ENCODE peak calls at places on chromosomes 7 and 10, in ten cellular contexts. B, F, W, I, Z, J, L, C, A and M are unnamed samples.

GRCh38 chr7:1193593-1194424 is 33.8 kb upstream of the ZFAND2A start:
- DNase-seq in W (peak), L (no peak), B (peak), Z (peak), A (peak), C (peak), F (peak), J (no peak), I (peak), M (no peak)

GRCh38 chr7:91242097-91242846 is 22.0 kb upstream of the FZD1 start:
- DNase-seq in C (no peak), J (no peak), Z (no peak), A (no peak), L (no peak), B (no peak), F (no peak), I (no peak), W (peak), M (no peak)

GRCh38 chr7:112084506-112084905 is 121.7 kb downstream of the DOCK4 start:
- DNase-seq in J (no peak), A (no peak), C (no peak), L (no peak), I (peak), Z (no peak), W (peak), B (peak), F (no peak), M (no peak)

GRCh38 chr7:29878081-29878688 is 71.9 kb downstream of the WIPF3 start:
- DNase-seq in Z (peak), F (no peak), L (peak), A (no peak), J (no peak), I (peak), W (peak), C (no peak), B (peak), M (no peak)

GRCh38 chr10:63388421-63389031 is 77.3 kb downstream of the JMJD1C start:
- DNase-seq in C (no peak), B (peak), L (no peak), W (peak), I (no peak), A (no peak), J (no peak), Z (no peak), F (no peak), M (no peak)

GRCh38 chr7:30116771-30117170 is 18.0 kb upstream of the MTURN start:
- DNase-seq in I (no peak), F (no peak), A (no peak), J (no peak), W (no peak), C (peak), L (no peak), Z (no peak), B (no peak), M (no peak)

GRCh38 chr10:101485207-101485606 is 102.8 kb downstream of the POLL start:
- DNase-seq in C (no peak), I (no peak), W (no peak), Z (no peak), J (no peak), L (no peak), A (no peak), B (no peak), F (no peak), M (no peak)

GRCh38 chr7:117208257-117208656 is 114.6 kb downstream of the WNT2 start:
- DNase-seq in I (no peak), B (no peak), Z (no peak), W (no peak), C (no peak), A (no peak), F (no peak), J (no peak), L (no peak), M (no peak)

GRCh38 chr10:23031318-23031717 is 64.1 kb upstream of the MSRB2 start:
- DNase-seq in C (no peak), W (no peak), F (no peak), A (peak), Z (no peak), I (no peak), L (no peak), J (no peak), B (no peak), M (no peak)

GRCh38 chr10:112564337-112564736 is 117.3 kb downstream of the VTI1A start:
- DNase-seq in F (no peak), A (no peak), W (no peak), L (no peak), C (no peak), Z (no peak), B (no peak), I (no peak), J (no peak), M (no peak)
- H3K27ac ChIP-seq in F (no peak), A (no peak), W (no peak), L (no peak), C (no peak), Z (no peak), B (no peak), I (no peak), J (no peak), M (no peak)

DNA sequence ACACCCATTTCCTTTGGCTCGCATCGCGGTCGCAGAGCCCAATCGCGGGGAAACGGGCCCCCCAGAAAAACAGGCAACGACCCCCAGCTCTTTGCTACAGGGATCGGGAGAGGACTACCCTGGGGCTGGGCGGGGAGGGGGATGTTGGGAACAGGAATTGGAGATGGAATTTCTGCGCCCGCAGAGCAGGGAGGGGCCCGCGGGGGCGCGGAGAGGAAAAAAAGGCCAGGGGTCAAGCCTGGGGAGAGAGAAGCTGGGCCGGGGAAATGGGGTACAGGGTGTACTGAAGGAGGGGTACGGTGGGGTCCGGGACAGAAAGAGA is 410 bp downstream of the SGCE start:
- DNase-seq in W (no peak), I (no peak), A (no peak), C (no peak), F (peak), J (peak), L (no peak), Z (peak), B (peak), M (no peak)
- H3K27ac ChIP-seq in W (peak), I (peak), A (peak), C (peak), F (peak), J (no peak), L (peak), Z (peak), B (peak), M (peak)

GRCh38 chr7:127392182-127392565 is 334 bp downstream of the ZNF800 start:
- DNase-seq in B (peak), A (peak), C (peak), L (peak), W (peak), F (peak), Z (peak), I (peak), J (peak), M (peak)
- H3K27ac ChIP-seq in B (peak), A (peak), C (peak), L (peak), W (peak), F (peak), Z (peak), I (peak), J (peak), M (peak)

GRCh38 chr10:24947304-24948097 is 4.9 kb downstream of the PRTFDC1 start:
- DNase-seq in I (no peak), L (no peak), W (peak), F (no peak), Z (no peak), B (peak), J (no peak), C (no peak), A (no peak), M (no peak)
- H3K27ac ChIP-seq in I (no peak), L (peak), W (peak), F (no peak), Z (no peak), B (peak), J (no peak), C (peak), A (peak), M (peak)

DNA sequence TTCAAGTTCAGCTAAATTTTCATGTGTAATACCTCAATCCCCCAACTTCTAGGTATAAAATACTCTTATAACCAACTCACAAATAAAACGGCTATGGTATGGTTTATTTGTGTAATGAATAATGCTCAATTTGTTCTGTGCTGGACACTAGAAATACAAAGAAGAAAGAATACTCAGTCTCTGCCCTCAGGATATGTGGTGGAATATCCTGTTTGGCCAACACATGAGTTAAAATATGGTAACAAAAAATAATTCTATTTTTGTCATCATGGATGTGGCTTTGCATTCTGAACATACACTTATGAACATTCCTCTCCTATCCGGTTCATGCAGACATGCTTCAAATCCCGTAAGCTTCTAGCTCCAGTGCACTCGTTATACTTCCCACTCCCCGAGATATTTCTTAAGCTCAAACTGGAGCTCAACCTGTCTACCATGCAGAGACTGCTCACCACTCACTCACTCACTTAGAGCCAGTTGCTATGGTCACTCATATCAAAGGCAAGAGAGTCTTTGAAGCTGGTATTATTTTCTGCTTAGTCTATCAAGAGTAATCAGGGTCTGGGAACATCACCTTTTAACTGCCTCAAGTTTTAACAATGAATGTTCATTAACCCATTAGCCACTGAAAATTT is 53.8 kb upstream of the SLC16A12 start:
- DNase-seq in I (no peak), C (no peak), B (peak), F (no peak), A (no peak), W (no peak), L (no peak), J (no peak), Z (no peak), M (no peak)
- H3K27ac ChIP-seq in I (no peak), C (peak), B (no peak), F (no peak), A (peak), W (no peak), L (no peak), J (no peak), Z (no peak), M (no peak)

DNA sequence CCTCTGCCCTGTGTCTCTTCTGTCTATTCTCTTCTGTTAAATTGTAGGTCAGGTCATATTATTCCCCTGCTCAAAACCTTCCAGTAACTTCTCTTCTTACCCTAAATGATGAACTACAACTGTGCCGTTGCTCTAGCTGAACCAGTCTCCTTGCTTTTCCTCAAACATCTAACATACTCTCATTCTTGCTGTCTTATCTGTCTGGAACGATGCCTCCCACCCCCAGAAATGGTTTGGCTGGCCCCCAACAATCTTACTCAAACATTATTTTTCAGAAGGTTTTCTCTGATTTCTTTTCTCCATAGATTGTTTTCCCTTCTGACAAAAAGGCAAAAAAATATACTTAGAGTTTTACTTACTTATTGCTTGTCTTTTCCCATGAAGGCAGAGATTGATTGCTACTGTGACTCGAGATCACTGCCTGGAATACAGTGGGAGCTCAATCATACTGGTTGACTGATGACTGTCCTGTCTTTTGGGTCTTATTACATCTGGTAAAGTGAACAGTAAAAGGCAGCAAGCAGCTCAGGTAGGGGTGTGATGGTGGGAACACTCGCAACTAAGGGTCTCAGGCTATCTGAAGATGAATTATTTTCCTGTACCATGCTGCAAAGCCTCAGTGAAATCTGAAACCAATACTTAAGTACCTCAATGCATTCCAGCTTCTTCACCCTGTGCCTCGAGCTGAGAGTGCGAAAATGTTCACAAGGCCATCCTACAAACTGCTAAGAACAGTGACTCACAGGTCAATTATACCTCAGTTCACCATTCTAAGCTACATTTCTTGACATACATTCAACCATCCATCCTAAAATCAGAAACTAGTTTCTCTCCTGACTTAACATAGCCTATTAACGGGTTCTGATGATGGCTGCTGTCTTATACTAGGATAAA is 67.6 kb downstream of the DNMBP start:
- DNase-seq in C (no peak), J (no peak), I (no peak), F (no peak), L (no peak), B (no peak), W (peak), A (no peak), Z (no peak), M (no peak)
- H3K27ac ChIP-seq in C (no peak), J (no peak), I (no peak), F (no peak), L (no peak), B (no peak), W (no peak), A (no peak), Z (no peak), M (no peak)

GRCh38 chr10:15487376-15487775 is 116.3 kb upstream of the FAM171A1 start:
- DNase-seq in A (no peak), Z (no peak), B (no peak), W (no peak), F (no peak), J (no peak), I (no peak), L (no peak), C (no peak), M (no peak)

GRCh38 chr10:15486404-15486803 is 115.3 kb upstream of the FAM171A1 start:
- DNase-seq in F (no peak), L (no peak), C (no peak), A (no peak), B (no peak), Z (no peak), J (no peak), W (peak), I (no peak), M (no peak)

GRCh38 chr10:15484128-15484527 is 113.0 kb upstream of the FAM171A1 start:
- DNase-seq in L (no peak), Z (no peak), W (no peak), F (no peak), I (no peak), C (no peak), J (no peak), B (no peak), A (no peak), M (no peak)

GRCh38 chr10:15485027-15485426 is 113.9 kb upstream of the FAM171A1 start:
- DNase-seq in Z (no peak), J (no peak), L (no peak), I (no peak), A (no peak), F (no peak), B (no peak), C (no peak), W (no peak), M (no peak)

DNA sequence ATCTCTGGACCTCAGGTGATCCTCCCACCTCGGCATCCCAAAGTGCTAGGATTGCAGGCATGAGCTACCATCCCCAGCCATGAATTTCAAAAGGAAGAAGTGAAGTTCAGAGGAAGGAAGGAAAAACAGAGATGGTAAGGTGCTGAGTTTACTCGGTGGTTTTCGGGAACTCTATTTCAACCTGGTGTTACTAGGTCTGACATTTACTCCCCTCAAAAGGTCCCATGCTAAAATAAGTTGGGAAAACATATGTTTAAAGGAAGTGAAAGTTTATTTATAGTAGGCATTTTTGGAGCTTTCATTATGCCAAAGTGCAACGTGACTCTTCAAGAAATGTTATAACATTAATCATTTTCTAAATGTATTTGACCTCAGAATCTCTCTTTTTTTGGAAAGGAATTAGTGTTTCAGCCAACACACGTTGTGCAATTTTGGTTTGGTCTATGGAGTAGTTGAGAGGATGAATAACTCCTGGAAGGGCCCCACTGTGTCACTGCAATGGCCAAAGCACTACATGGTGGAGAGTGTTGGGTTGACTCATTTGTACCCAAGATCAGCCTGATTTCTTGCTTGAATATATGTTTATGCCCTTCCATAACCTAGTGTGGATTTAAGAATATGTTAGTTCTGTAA is 114.7 kb upstream of the FAM171A1 start:
- DNase-seq in L (no peak), J (peak), B (no peak), F (no peak), A (no peak), Z (no peak), I (peak), W (no peak), C (no peak), M (no peak)
- H3K27ac ChIP-seq in L (no peak), J (no peak), B (no peak), F (no peak), A (no peak), Z (no peak), I (no peak), W (peak), C (no peak), M (no peak)

GRCh38 chr7:41294556-41295454 is 408.1 kb downstream of the INHBA start:
- DNase-seq in F (no peak), C (no peak), W (no peak), I (no peak), A (no peak), L (no peak), Z (no peak), J (no peak), B (no peak), M (no peak)
- H3K27ac ChIP-seq in F (no peak), C (no peak), W (no peak), I (no peak), A (no peak), L (no peak), Z (no peak), J (no peak), B (no peak), M (no peak)